ENCODE peak calls at places on chromosomes 2 and 18, in nine cellular contexts. X is cardiac muscle cell; L is A549; H is esophagus squamous epithelium; Z is adrenal gland; T is Caco-2; I is PC-3; S is naive thymus-derived CD4-positive, alpha-beta T cell; N is DND-41. C is an unnamed sample. For H3K4me1, the result is how much of the 10 kb centered on the place peaks cover.

GRCh38 chr2:88599527-88599926 is 27.7 kb downstream of the EIF2AK3 start:
- DNase-seq in X (no peak), L (no peak), H (no peak), Z (no peak), T (no peak), I (no peak), S (no peak), N (no peak), C (no peak)

GRCh38 chr2:241609859-241610793 is 26.8 kb downstream of the THAP4 start:
- DNase-seq in X (peak), L (no peak), H (peak), Z (peak), T (no peak), I (no peak), S (peak), N (peak), C (peak)

GRCh38 chr2:225842939-225843338 is 443.4 kb downstream of the NYAP2 start:
- DNase-seq in X (peak), L (no peak), H (no peak), Z (no peak), T (no peak), I (no peak), S (no peak), N (no peak), C (no peak)

GRCh38 chr2:156322681-156323211 is 9.8 kb downstream of the NR4A2 start:
- DNase-seq in X (no peak), L (no peak), H (no peak), Z (no peak), T (no peak), I (no peak), S (no peak), N (no peak), C (no peak)

GRCh38 chr2:152055366-152056108 is 43.3 kb downstream of the CACNB4 start:
- DNase-seq in X (peak), L (no peak), H (no peak), Z (no peak), T (no peak), I (no peak), S (no peak), N (no peak), C (no peak)

GRCh38 chr2:231568785-231569435 is 23.8 kb upstream of the TEX44 start:
- DNase-seq in X (no peak), L (no peak), H (no peak), Z (no peak), T (no peak), I (no peak), S (no peak), N (no peak), C (no peak)

GRCh38 chr2:117684919-117685318 is 129.6 kb upstream of the DDX18 start:
- DNase-seq in X (no peak), L (no peak), H (no peak), Z (no peak), T (no peak), I (no peak), S (no peak), N (no peak), C (no peak)

GRCh38 chr2:119283873-119284331 is 60.3 kb downstream of the STEAP3 start:
- DNase-seq in X (peak), L (no peak), H (no peak), Z (peak), T (no peak), I (peak), S (no peak), N (no peak), C (no peak)

GRCh38 chr2:158228943-158229508 is 127.3 kb downstream of the UPP2 start:
- DNase-seq in X (no peak), L (no peak), H (no peak), Z (no peak), T (no peak), I (no peak), S (no peak), N (no peak), C (no peak)

GRCh38 chr2:202049840-202050239 is 16.2 kb downstream of the FZD7 start:
- DNase-seq in X (no peak), L (no peak), H (no peak), Z (no peak), T (peak), I (no peak), S (no peak), N (no peak), C (no peak)

GRCh38 chr2:111923271-111923670 is 24.9 kb downstream of the MERTK start:
- DNase-seq in X (peak), L (no peak), H (no peak), Z (no peak), T (no peak), I (no peak), S (no peak), N (no peak), C (no peak)

GRCh38 chr2:134457765-134458202 is 203.9 kb downstream of the MGAT5 start:
- DNase-seq in X (no peak), L (no peak), H (no peak), Z (no peak), T (peak), I (no peak), S (no peak), N (no peak), C (no peak)

GRCh38 chr2:118110991-118111390 is 22.7 kb downstream of the INSIG2 start:
- DNase-seq in X (no peak), L (no peak), H (no peak), Z (no peak), T (no peak), I (no peak), S (no peak), N (no peak), C (no peak)

GRCh38 chr2:161954103-161954502 is 119.9 kb downstream of the DPP4 start:
- DNase-seq in X (no peak), L (no peak), H (no peak), Z (no peak), T (no peak), I (no peak), S (peak), N (peak), C (no peak)

GRCh38 chr2:30272286-30272685 is 41.0 kb downstream of the LBH start:
- DNase-seq in X (no peak), L (no peak), H (no peak), Z (no peak), T (no peak), I (no peak), S (no peak), N (no peak), C (no peak)

GRCh38 chr18:21745234-21745633 is 4.6 kb downstream of the MIB1 start:
- DNase-seq in X (no peak), L (no peak), H (no peak), Z (no peak), T (no peak), I (no peak), S (no peak), N (no peak), C (no peak)

GRCh38 chr18:57210101-57210661 is 63.3 kb downstream of the BOD1L2 start:
- DNase-seq in X (peak), L (peak), H (no peak), Z (peak), T (peak), I (peak), S (no peak), N (no peak), C (no peak)

GRCh38 chr18:22047485-22047884 is 121.9 kb upstream of the GATA6 start:
- DNase-seq in X (no peak), L (no peak), H (no peak), Z (no peak), T (no peak), I (no peak), S (no peak), N (no peak), C (no peak)

GRCh38 chr18:8765692-8766463 is 60.5 kb downstream of the MTCL1 start:
- DNase-seq in X (no peak), L (no peak), H (no peak), Z (no peak), T (no peak), I (no peak), S (no peak), N (no peak), C (no peak)

GRCh38 chr18:55912919-55913318 is 324.9 kb upstream of the TCF4 start:
- DNase-seq in X (no peak), L (no peak), H (no peak), Z (no peak), T (no peak), I (no peak), S (no peak), N (no peak), C (no peak)

GRCh38 chr2:48890732-48891131 is 135.2 kb upstream of the LHCGR start:
- DNase-seq in X (no peak), L (no peak), H (no peak), Z (no peak), T (no peak), I (no peak), S (no peak), N (no peak), C (no peak)

GRCh38 chr2:176424756-176425155 is 155.5 kb downstream of the MTX2 start:
- DNase-seq in X (no peak), L (no peak), H (no peak), Z (no peak), T (no peak), I (no peak), S (no peak), N (no peak), C (peak)

GRCh38 chr18:13645093-13645492 is 81.3 kb downstream of the FAM210A start:
- DNase-seq in X (no peak), L (no peak), H (no peak), Z (no peak), T (no peak), I (no peak), S (no peak), N (no peak), C (no peak)

GRCh38 chr2:196586511-196586991 is 53.0 kb upstream of the CCDC150 start:
- DNase-seq in X (peak), L (peak), H (no peak), Z (no peak), T (no peak), I (peak), S (no peak), N (no peak), C (no peak)

GRCh38 chr18:46502444-46502843 is 154.6 kb downstream of the LOXHD1 start:
- DNase-seq in X (peak), L (no peak), H (no peak), Z (no peak), T (no peak), I (no peak), S (no peak), N (peak), C (peak)

GRCh38 chr18:62621546-62621945 is 93.8 kb upstream of the PHLPP1 start:
- DNase-seq in X (peak), L (no peak), H (no peak), Z (peak), T (no peak), I (no peak), S (no peak), N (no peak), C (no peak)

GRCh38 chr2:28343971-28344715 is 48.5 kb upstream of the FOSL2 start:
- DNase-seq in X (no peak), L (no peak), H (no peak), Z (no peak), T (no peak), I (no peak), S (no peak), N (no peak), C (no peak)

GRCh38 chr2:205754924-205755321 is 72.6 kb downstream of the NRP2 start:
- DNase-seq in X (peak), L (peak), H (no peak), Z (peak), T (peak), I (peak), S (no peak), N (no peak), C (no peak)

GRCh38 chr2:20424300-20425290 is 22.3 kb upstream of the RHOB start:
- DNase-seq in X (peak), L (no peak), H (peak), Z (peak), T (no peak), I (peak), S (no peak), N (no peak), C (no peak)

GRCh38 chr2:20427931-20428526 is 18.8 kb upstream of the RHOB start:
- DNase-seq in X (no peak), L (no peak), H (no peak), Z (no peak), T (no peak), I (no peak), S (no peak), N (no peak), C (no peak)

GRCh38 chr2:20425371-20425881 is 21.4 kb upstream of the RHOB start:
- DNase-seq in X (no peak), L (no peak), H (no peak), Z (no peak), T (no peak), I (no peak), S (no peak), N (no peak), C (no peak)

GRCh38 chr2:20423847-20424246 is 23.0 kb upstream of the RHOB start:
- DNase-seq in X (no peak), L (no peak), H (no peak), Z (no peak), T (no peak), I (no peak), S (no peak), N (no peak), C (no peak)

DNA sequence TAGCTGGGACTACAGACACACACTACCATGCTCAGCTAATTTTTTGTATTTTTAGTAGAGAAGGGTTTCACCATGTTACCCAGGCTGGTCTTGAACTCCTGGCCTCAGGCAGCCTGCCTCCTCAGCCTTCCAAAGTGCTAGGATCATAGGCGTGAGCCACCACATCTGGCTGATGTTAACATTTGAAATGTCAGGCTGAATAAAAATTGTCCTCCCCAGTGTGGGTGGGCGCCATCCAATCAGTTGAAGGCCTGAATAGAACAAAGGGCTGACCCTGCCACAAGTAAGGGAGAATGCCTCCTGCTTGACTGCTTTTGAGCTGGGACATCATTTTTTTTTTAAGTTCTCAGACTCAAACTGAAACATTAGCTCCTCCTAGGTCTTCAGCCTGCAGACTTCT is 21.0 kb upstream of the RHOB start:
- DNase-seq in X (no peak), L (no peak), H (no peak), Z (no peak), T (no peak), I (no peak), S (no peak), N (no peak), C (no peak)
- H3K4me1 ChIP-seq in X (under half), L (under half), H (under half), Z (under half), T (under half), I (under half), S (under half), N (under half), C (under half)

GRCh38 chr2:128169497-128169896 is 78.5 kb downstream of the UGGT1 start:
- DNase-seq in X (peak), L (no peak), H (no peak), Z (no peak), T (no peak), I (no peak), S (no peak), N (no peak), C (no peak)
- H3K4me3 ChIP-seq in X (no peak), L (no peak), H (no peak), Z (no peak), T (no peak), I (no peak), S (no peak), N (no peak), C (no peak)

GRCh38 chr2:25303517-25304338 is 38.0 kb downstream of the DNMT3A start:
- DNase-seq in X (no peak), L (no peak), H (no peak), Z (no peak), T (no peak), I (no peak), S (no peak), N (no peak), C (no peak)
- H3K4me1 ChIP-seq in X (under half), L (under half), H (under half), Z (half or more), T (under half), I (under half), S (under half), N (under half), C (half or more)

DNA sequence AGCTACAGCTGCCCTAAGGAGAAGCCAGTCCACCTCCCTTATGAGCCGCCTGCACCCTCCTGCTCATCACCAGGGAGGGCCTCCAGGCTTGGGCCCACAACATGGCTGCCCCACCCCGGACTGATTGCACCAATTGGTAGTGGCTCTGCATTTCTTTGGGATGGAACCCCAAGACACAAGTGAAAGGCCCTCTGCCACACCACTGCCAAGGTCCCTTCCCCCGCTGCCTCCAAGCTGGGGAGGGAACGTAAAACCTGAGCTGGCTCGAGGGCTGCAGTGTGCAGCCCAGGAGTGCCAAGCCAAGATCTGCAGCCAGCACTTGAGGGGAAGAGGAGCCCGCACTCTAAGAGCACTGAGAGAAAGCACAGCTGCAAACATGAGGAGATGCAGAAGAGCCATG is 97.3 kb downstream of the EFEMP1 start:
- DNase-seq in X (no peak), L (no peak), H (no peak), Z (no peak), T (no peak), I (no peak), S (no peak), N (no peak), C (no peak)
- H3K4me3 ChIP-seq in X (no peak), L (no peak), H (no peak), Z (no peak), T (no peak), I (no peak), S (no peak), N (no peak), C (no peak)

DNA sequence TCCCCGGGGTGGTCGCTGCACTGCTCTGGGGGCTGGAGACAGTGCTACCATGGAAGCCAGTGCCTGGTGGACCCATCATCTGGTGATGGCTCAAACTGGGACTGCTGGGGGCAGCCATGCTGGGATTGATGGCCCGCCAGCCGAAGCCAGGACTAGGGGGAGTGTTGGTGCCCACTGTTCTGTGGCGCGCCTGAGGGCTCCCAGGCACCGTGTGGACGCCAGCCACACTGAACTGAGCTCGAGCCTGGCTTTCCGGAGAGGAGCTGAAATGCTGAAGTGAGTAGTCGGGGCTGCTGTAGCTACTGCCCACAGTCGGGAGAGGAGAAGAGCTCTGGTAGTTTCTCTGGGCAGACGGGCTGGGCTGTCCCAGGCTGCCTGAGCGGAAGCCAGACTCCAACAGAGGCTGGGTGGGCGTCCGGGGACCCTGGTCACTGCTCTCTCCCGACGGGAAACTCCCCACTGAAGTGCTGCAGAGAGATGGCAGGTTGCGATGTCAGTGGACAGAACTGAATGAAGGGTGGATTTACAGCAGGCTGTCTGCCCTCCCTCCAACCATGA is 184.4 kb downstream of the TNS1 start:
- DNase-seq in X (no peak), L (no peak), H (no peak), Z (no peak), T (no peak), I (no peak), S (no peak), N (no peak), C (no peak)
- H3K4me1 ChIP-seq in X (under half), L (under half), H (under half), Z (under half), T (under half), I (under half), S (under half), N (under half), C (under half)

GRCh38 chr2:137185378-137186078 is 420.2 kb downstream of the THSD7B start:
- DNase-seq in X (no peak), L (no peak), H (no peak), Z (no peak), T (no peak), I (no peak), S (no peak), N (no peak), C (no peak)

GRCh38 chr2:137192366-137193315 is 427.3 kb downstream of the THSD7B start:
- DNase-seq in X (peak), L (no peak), H (no peak), Z (no peak), T (no peak), I (peak), S (no peak), N (no peak), C (no peak)

GRCh38 chr2:137190411-137191190 is 425.3 kb downstream of the THSD7B start:
- DNase-seq in X (no peak), L (no peak), H (no peak), Z (no peak), T (no peak), I (no peak), S (no peak), N (no peak), C (no peak)

GRCh38 chr2:137183206-137183605 is 417.9 kb downstream of the THSD7B start:
- DNase-seq in X (no peak), L (no peak), H (no peak), Z (no peak), T (no peak), I (no peak), S (no peak), N (no peak), C (no peak)

DNA sequence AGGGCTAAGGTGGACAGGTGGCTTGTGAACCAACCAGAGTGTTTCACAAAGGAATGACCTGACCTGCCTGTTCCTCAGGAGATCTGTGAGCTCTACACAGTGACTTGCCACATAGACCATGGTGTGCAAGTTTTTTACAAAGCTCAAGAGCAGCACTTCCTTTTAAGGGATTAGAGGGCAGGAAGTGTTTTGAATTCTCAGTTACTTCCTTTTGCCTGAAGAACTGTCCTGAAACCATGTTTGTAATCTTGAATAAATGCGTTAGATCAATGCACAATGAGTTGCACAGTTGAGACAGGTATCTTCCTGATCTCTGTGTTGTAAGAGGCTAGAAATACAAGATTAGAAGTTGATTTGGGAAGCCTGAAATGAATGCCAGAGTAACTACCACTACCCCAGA is 421.9 kb downstream of the THSD7B start:
- DNase-seq in X (no peak), L (no peak), H (no peak), Z (no peak), T (no peak), I (no peak), S (no peak), N (no peak), C (no peak)
- H3K4me3 ChIP-seq in X (no peak), L (no peak), H (no peak), Z (no peak), T (no peak), I (no peak), S (no peak), N (no peak), C (no peak)

GRCh38 chr2:64220285-64220684 is 76.1 kb upstream of the PELI1 start:
- DNase-seq in X (no peak), L (no peak), H (no peak), Z (no peak), T (no peak), I (no peak), S (no peak), N (no peak), C (peak)

GRCh38 chr2:64222942-64223511 is 78.8 kb upstream of the PELI1 start:
- DNase-seq in X (no peak), L (no peak), H (no peak), Z (no peak), T (no peak), I (no peak), S (no peak), N (no peak), C (no peak)

GRCh38 chr2:64221935-64222334 is 77.7 kb upstream of the PELI1 start:
- DNase-seq in X (no peak), L (no peak), H (no peak), Z (no peak), T (no peak), I (no peak), S (no peak), N (no peak), C (no peak)

GRCh38 chr2:64222351-64222750 is 78.1 kb upstream of the PELI1 start:
- DNase-seq in X (peak), L (no peak), H (no peak), Z (peak), T (no peak), I (peak), S (no peak), N (no peak), C (no peak)

GRCh38 chr2:64220906-64221659 is 76.9 kb upstream of the PELI1 start:
- DNase-seq in X (no peak), L (no peak), H (no peak), Z (no peak), T (no peak), I (no peak), S (no peak), N (no peak), C (no peak)
- H3K4me1 ChIP-seq in X (under half), L (under half), H (under half), Z (under half), T (under half), I (under half), S (under half), N (under half), C (under half)

C was measured in Karpas-422.